ENCODE peak calls at places on chromosomes 2 and 18, in seven cellular contexts. One of them, this sample, is unnamed.

GRCh38 chr2:127593228-127594115 is 52.5 kb upstream of the GPR17 start:
- DNase-seq in omental fat pad: no peak
- DNase-seq in neural crest cell: no peak
- DNase-seq in OCI-LY7: no peak
- DNase-seq in sigmoid colon: no peak
- DNase-seq in GM13976: no peak
- DNase-seq in PC-3: no peak
- DNase-seq in this sample: no peak

GRCh38 chr18:12703714-12704113 is 872 bp downstream of the PSMG2 start:
- DNase-seq in OCI-LY7: peak
- DNase-seq in omental fat pad: no peak
- DNase-seq in PC-3: peak
- DNase-seq in GM13976: no peak
- DNase-seq in neural crest cell: no peak
- DNase-seq in sigmoid colon: no peak
- DNase-seq in this sample: no peak

GRCh38 chr2:69082430-69082997 is 69.5 kb downstream of the ANTXR1 start:
- DNase-seq in sigmoid colon: no peak
- DNase-seq in neural crest cell: no peak
- DNase-seq in PC-3: peak
- DNase-seq in omental fat pad: no peak
- DNase-seq in OCI-LY7: no peak
- DNase-seq in GM13976: no peak
- DNase-seq in this sample: no peak

GRCh38 chr2:237090906-237091305 is 5.2 kb downstream of the COPS8 start:
- DNase-seq in PC-3: no peak
- DNase-seq in sigmoid colon: no peak
- DNase-seq in omental fat pad: no peak
- DNase-seq in OCI-LY7: no peak
- DNase-seq in neural crest cell: no peak
- DNase-seq in GM13976: no peak
- DNase-seq in this sample: no peak

GRCh38 chr18:12520442-12520992 is 112.8 kb downstream of the PRELID3A start:
- DNase-seq in OCI-LY7: no peak
- DNase-seq in neural crest cell: no peak
- DNase-seq in PC-3: no peak
- DNase-seq in GM13976: peak
- DNase-seq in sigmoid colon: no peak
- DNase-seq in omental fat pad: no peak
- DNase-seq in this sample: no peak

GRCh38 chr2:119491776-119492525 is 32.3 kb downstream of the SCTR start:
- DNase-seq in OCI-LY7: no peak
- DNase-seq in neural crest cell: no peak
- DNase-seq in omental fat pad: no peak
- DNase-seq in PC-3: peak
- DNase-seq in GM13976: no peak
- DNase-seq in sigmoid colon: no peak
- DNase-seq in this sample: no peak

GRCh38 chr18:7940379-7940778 is 373.3 kb downstream of the PTPRM start:
- DNase-seq in GM13976: no peak
- DNase-seq in OCI-LY7: no peak
- DNase-seq in PC-3: no peak
- DNase-seq in neural crest cell: no peak
- DNase-seq in omental fat pad: no peak
- DNase-seq in sigmoid colon: no peak
- DNase-seq in this sample: no peak

GRCh38 chr2:54941248-54941984 is 108.8 kb downstream of the RTN4 start:
- DNase-seq in PC-3: no peak
- DNase-seq in omental fat pad: no peak
- DNase-seq in sigmoid colon: no peak
- DNase-seq in neural crest cell: peak
- DNase-seq in GM13976: no peak
- DNase-seq in OCI-LY7: no peak
- DNase-seq in this sample: no peak

DNA sequence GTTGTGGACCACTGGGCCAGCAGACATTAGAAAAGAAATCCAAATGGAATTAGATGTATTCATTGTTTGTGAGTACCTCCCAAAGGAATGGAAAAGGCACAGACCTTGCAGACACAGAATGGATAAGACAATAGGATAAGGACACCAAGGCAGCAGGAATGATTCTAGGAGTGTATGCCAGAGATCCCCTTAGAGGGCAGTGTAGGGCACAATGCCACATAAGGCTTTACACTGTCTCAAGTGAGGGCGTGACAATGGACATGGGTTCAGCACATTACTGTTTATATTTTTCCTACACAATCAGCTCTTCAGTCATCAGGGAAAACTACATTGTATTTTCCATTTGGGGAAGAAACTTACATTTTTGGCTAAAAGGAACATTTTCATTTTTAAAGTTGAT is 250.9 kb downstream of the PTH2R start:
- DNase-seq in neural crest cell: no peak
- DNase-seq in omental fat pad: no peak
- DNase-seq in GM13976: no peak
- DNase-seq in PC-3: peak
- DNase-seq in sigmoid colon: no peak
- DNase-seq in OCI-LY7: no peak
- DNase-seq in this sample: no peak
- TF ChIP-seq CTCF in neural crest cell: no peak
- TF ChIP-seq CTCF in omental fat pad: no peak
- TF ChIP-seq CTCF in GM13976: no peak
- TF ChIP-seq CTCF in PC-3: peak
- TF ChIP-seq CTCF in sigmoid colon: no peak
- TF ChIP-seq CTCF in OCI-LY7: peak
- TF ChIP-seq CTCF in this sample: no peak

GRCh38 chr18:25561923-25562322 is 210.0 kb upstream of the ZNF521 start:
- DNase-seq in neural crest cell: peak
- DNase-seq in PC-3: peak
- DNase-seq in OCI-LY7: peak
- DNase-seq in GM13976: peak
- DNase-seq in omental fat pad: no peak
- DNase-seq in sigmoid colon: no peak
- DNase-seq in this sample: peak
- TF ChIP-seq CTCF in neural crest cell: peak
- TF ChIP-seq CTCF in PC-3: peak
- TF ChIP-seq CTCF in OCI-LY7: peak
- TF ChIP-seq CTCF in GM13976: no peak
- TF ChIP-seq CTCF in omental fat pad: no peak
- TF ChIP-seq CTCF in sigmoid colon: no peak
- TF ChIP-seq CTCF in this sample: no peak

GRCh38 chr2:65640793-65641103 is 208.3 kb upstream of the SPRED2 start:
- DNase-seq in neural crest cell: no peak
- DNase-seq in omental fat pad: no peak
- DNase-seq in PC-3: no peak
- DNase-seq in GM13976: no peak
- DNase-seq in OCI-LY7: no peak
- DNase-seq in sigmoid colon: no peak
- DNase-seq in this sample: no peak
- TF ChIP-seq CTCF in neural crest cell: no peak
- TF ChIP-seq CTCF in omental fat pad: no peak
- TF ChIP-seq CTCF in PC-3: no peak
- TF ChIP-seq CTCF in GM13976: no peak
- TF ChIP-seq CTCF in OCI-LY7: peak
- TF ChIP-seq CTCF in sigmoid colon: no peak
- TF ChIP-seq CTCF in this sample: no peak

GRCh38 chr2:57726294-57726693 is 320.3 kb upstream of the VRK2 start:
- DNase-seq in neural crest cell: no peak
- DNase-seq in OCI-LY7: no peak
- DNase-seq in PC-3: no peak
- DNase-seq in omental fat pad: no peak
- DNase-seq in GM13976: peak
- DNase-seq in sigmoid colon: no peak
- DNase-seq in this sample: peak
- TF ChIP-seq CTCF in neural crest cell: no peak
- TF ChIP-seq CTCF in OCI-LY7: no peak
- TF ChIP-seq CTCF in PC-3: no peak
- TF ChIP-seq CTCF in omental fat pad: no peak
- TF ChIP-seq CTCF in GM13976: no peak
- TF ChIP-seq CTCF in sigmoid colon: no peak
- TF ChIP-seq CTCF in this sample: no peak

DNA sequence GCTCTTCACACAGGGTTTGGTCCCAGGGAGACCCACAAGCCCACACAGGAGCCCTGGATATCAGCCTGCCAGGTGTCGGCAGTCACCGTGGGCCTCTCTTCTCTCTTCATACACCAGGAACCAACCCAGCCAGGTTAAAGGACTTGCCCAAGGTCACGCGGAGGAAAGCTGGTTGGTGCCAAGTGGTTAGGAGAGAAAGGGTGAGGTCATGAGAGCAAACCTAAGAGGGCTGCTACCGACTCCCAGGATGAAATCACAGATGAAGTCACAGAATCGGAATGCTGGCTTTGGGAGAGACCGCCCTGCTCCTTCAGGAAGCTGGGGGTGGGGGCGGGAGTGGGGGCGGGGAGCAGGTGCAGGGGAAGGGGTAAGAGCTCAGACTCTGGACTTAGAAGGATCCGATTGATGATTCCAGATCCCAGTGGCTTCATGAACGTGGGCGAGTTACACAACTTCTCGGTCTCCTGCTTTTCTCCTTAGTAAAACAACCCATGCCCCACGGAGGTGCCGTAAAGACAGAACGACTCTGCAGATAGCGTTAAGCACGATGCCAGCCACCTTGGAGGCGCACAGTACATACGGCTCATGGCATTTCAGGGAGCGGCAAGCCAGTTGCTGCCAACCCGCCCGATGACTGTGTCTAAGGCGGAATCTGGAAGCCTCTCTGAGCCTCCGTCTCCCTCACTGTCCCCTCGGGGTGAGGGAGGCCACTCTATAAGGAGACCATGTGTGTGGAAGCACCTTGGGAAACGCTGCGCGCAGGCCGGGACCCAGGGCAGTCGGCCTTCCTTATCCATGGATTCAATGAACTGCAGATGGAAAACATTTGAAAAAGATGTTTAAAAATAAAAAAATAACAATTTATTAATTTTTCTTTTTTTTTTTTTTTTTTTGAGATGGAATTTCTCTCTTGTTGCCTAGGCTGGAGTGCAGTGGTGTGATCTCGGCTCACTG is 23.0 kb upstream of the TAF1B start:
- DNase-seq in PC-3: peak
- DNase-seq in neural crest cell: no peak
- DNase-seq in sigmoid colon: no peak
- DNase-seq in GM13976: no peak
- DNase-seq in omental fat pad: no peak
- DNase-seq in OCI-LY7: no peak
- DNase-seq in this sample: no peak
- TF ChIP-seq CTCF in PC-3: no peak
- TF ChIP-seq CTCF in neural crest cell: no peak
- TF ChIP-seq CTCF in sigmoid colon: no peak
- TF ChIP-seq CTCF in GM13976: no peak
- TF ChIP-seq CTCF in omental fat pad: no peak
- TF ChIP-seq CTCF in OCI-LY7: no peak
- TF ChIP-seq CTCF in this sample: no peak

GRCh38 chr2:88448248-88448647 is 4.2 kb downstream of the FOXI3 start:
- DNase-seq in PC-3: no peak
- DNase-seq in omental fat pad: no peak
- DNase-seq in OCI-LY7: no peak
- DNase-seq in sigmoid colon: no peak
- DNase-seq in neural crest cell: no peak
- DNase-seq in GM13976: no peak
- DNase-seq in this sample: no peak
- TF ChIP-seq CTCF in PC-3: no peak
- TF ChIP-seq CTCF in omental fat pad: no peak
- TF ChIP-seq CTCF in OCI-LY7: no peak
- TF ChIP-seq CTCF in sigmoid colon: no peak
- TF ChIP-seq CTCF in neural crest cell: no peak
- TF ChIP-seq CTCF in GM13976: no peak
- TF ChIP-seq CTCF in this sample: no peak

GRCh38 chr2:37324786-37325624 is at the start of gene PRKD3:
- DNase-seq in GM13976: peak
- DNase-seq in OCI-LY7: no peak
- DNase-seq in sigmoid colon: peak
- DNase-seq in omental fat pad: no peak
- DNase-seq in neural crest cell: peak
- DNase-seq in PC-3: peak
- DNase-seq in this sample: peak

GRCh38 chr2:37323176-37323575 is 1.5 kb downstream of the PRKD3 start:
- DNase-seq in sigmoid colon: no peak
- DNase-seq in GM13976: no peak
- DNase-seq in omental fat pad: no peak
- DNase-seq in neural crest cell: no peak
- DNase-seq in PC-3: no peak
- DNase-seq in OCI-LY7: peak
- DNase-seq in this sample: no peak

GRCh38 chr2:37325625-37326071 is 1.0 kb upstream of the PRKD3 start:
- DNase-seq in omental fat pad: no peak
- DNase-seq in OCI-LY7: no peak
- DNase-seq in GM13976: no peak
- DNase-seq in sigmoid colon: no peak
- DNase-seq in PC-3: no peak
- DNase-seq in neural crest cell: no peak
- DNase-seq in this sample: no peak

GRCh38 chr2:37323770-37324535 is 680 bp downstream of the PRKD3 start:
- DNase-seq in sigmoid colon: peak
- DNase-seq in GM13976: peak
- DNase-seq in OCI-LY7: peak
- DNase-seq in omental fat pad: no peak
- DNase-seq in PC-3: peak
- DNase-seq in neural crest cell: peak
- DNase-seq in this sample: no peak

DNA sequence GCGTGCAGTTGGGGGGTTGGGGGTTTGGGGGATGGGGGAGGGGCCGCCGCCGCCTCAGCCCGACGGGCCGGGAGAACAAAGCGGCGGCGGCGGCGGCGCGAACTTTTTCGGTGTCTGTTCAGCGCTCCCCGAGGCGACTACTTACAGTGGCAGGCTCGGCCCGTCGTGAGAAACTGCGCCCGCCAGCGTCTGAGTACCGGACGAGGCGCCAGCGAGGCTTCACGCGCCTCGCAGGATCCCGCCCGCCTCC is 172 bp downstream of the PRKD3 start:
- DNase-seq in OCI-LY7: peak
- DNase-seq in GM13976: no peak
- DNase-seq in omental fat pad: peak
- DNase-seq in neural crest cell: no peak
- DNase-seq in PC-3: no peak
- DNase-seq in sigmoid colon: peak
- DNase-seq in this sample: no peak
- TF ChIP-seq CTCF in OCI-LY7: peak
- TF ChIP-seq CTCF in GM13976: peak
- TF ChIP-seq CTCF in omental fat pad: no peak
- TF ChIP-seq CTCF in neural crest cell: peak
- TF ChIP-seq CTCF in PC-3: no peak
- TF ChIP-seq CTCF in sigmoid colon: no peak
- TF ChIP-seq CTCF in this sample: no peak

GRCh38 chr18:34764451-34764850 is 54.4 kb downstream of the DTNA start:
- DNase-seq in PC-3: no peak
- DNase-seq in sigmoid colon: no peak
- DNase-seq in OCI-LY7: no peak
- DNase-seq in omental fat pad: no peak
- DNase-seq in neural crest cell: no peak
- DNase-seq in GM13976: no peak
- DNase-seq in this sample: no peak
- TF ChIP-seq CTCF in PC-3: no peak
- TF ChIP-seq CTCF in sigmoid colon: no peak
- TF ChIP-seq CTCF in OCI-LY7: no peak
- TF ChIP-seq CTCF in omental fat pad: no peak
- TF ChIP-seq CTCF in neural crest cell: peak
- TF ChIP-seq CTCF in GM13976: no peak
- TF ChIP-seq CTCF in this sample: no peak

DNA sequence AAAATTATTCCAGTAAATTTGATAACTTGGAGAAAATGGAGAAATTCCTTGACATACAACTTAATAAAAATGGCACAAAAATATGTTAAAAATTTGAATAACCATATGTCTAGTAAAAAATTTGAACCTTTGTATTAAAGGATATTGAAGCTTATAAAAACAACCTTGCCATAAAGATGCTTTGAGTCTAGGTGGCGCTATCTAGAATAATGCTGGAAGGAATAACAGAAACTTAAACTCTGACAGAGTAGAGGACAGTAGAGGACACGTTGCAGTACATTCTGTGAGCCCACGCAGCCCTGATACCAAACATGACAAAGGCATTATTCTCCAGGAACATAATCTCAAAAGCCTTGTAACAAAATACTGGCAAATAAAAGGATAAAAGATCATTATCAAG is 44.7 kb upstream of the ALKAL2 start:
- DNase-seq in PC-3: peak
- DNase-seq in sigmoid colon: no peak
- DNase-seq in GM13976: no peak
- DNase-seq in neural crest cell: no peak
- DNase-seq in OCI-LY7: no peak
- DNase-seq in omental fat pad: no peak
- DNase-seq in this sample: no peak
- TF ChIP-seq CTCF in PC-3: peak
- TF ChIP-seq CTCF in sigmoid colon: no peak
- TF ChIP-seq CTCF in GM13976: no peak
- TF ChIP-seq CTCF in neural crest cell: no peak
- TF ChIP-seq CTCF in OCI-LY7: peak
- TF ChIP-seq CTCF in omental fat pad: no peak
- TF ChIP-seq CTCF in this sample: no peak

This sample was measured in GM20000.